ENCODE peak calls at places on chromosome 22, in five cellular contexts. W is body of pancreas, K is brain microvascular endothelial cell, F is lung, E is AG10803. C is an unnamed sample.

GRCh38 chr22:41524809-41525449 is 19.3 kb downstream of the POLR3H start:
- DNase-seq in K (peak; percentile 37), E (no peak), F (no peak), W (no peak), C (no peak)

GRCh38 chr22:27597703-27598444 is 203.7 kb downstream of the MN1 start:
- DNase-seq in E (no peak), W (peak; percentile 27), F (no peak), K (no peak), C (no peak)

GRCh38 chr22:44752285-44753188 is at the start of gene ARHGAP8:
- DNase-seq in W (peak; percentile 75), F (peak; percentile 38), K (no peak), E (no peak), C (no peak)

GRCh38 chr22:45506961-45507360 is 4.3 kb downstream of the FBLN1 start:
- DNase-seq in W (no peak), E (no peak), F (no peak), K (no peak), C (no peak)

GRCh38 chr22:28674121-28674563 is 5.5 kb downstream of the TTC28 start:
- DNase-seq in F (no peak), K (peak; percentile 18), E (peak; percentile 68), W (no peak), C (no peak)

GRCh38 chr22:48957311-48957986 is 870.2 kb downstream of the BRD1 start:
- DNase-seq in K (no peak), F (peak; percentile 26), E (no peak), W (no peak), C (no peak)

GRCh38 chr22:48944433-48944755 is 883.3 kb downstream of the BRD1 start:
- DNase-seq in E (no peak), W (no peak), K (no peak), F (peak; percentile 9), C (no peak)

GRCh38 chr22:27670701-27671412 is 130.7 kb downstream of the MN1 start:
- DNase-seq in W (peak; percentile 81), E (no peak), F (no peak), K (no peak), C (no peak)

GRCh38 chr22:30636226-30637077 is 871 bp downstream of the SLC35E4 start:
- DNase-seq in W (peak; percentile 38), K (no peak), E (peak; percentile 15), F (no peak), C (no peak)

GRCh38 chr22:30424471-30425326 is 869 bp upstream of the MTFP1 start:
- DNase-seq in W (no peak), K (peak; percentile 37), F (no peak), E (no peak), C (no peak)

GRCh38 chr22:40289991-40290459 is 56.3 kb upstream of the ADSL start:
- DNase-seq in F (peak; percentile 34), K (peak; percentile 39), E (no peak), W (no peak), C (no peak)

GRCh38 chr22:43401661-43402060 is 10.2 kb upstream of the MPPED1 start:
- DNase-seq in F (no peak), E (no peak), K (no peak), W (no peak), C (no peak)

GRCh38 chr22:49963647-49964026 is 3.1 kb downstream of the PIM3 start:
- DNase-seq in F (peak; percentile 32), E (no peak), W (peak; percentile 25), K (no peak), C (no peak)

GRCh38 chr22:40479887-40480538 is 109.6 kb downstream of the SGSM3 start:
- DNase-seq in E (peak; percentile 71), K (no peak), W (no peak), F (no peak), C (no peak)

GRCh38 chr22:49404576-49405199 is 423.0 kb downstream of the BRD1 start:
- DNase-seq in E (no peak), F (no peak), W (no peak), K (no peak), C (no peak)

GRCh38 chr22:45067731-45068130 is 57.9 kb upstream of the PHF21B start:
- DNase-seq in K (no peak), W (no peak), E (no peak), F (no peak), C (no peak)

GRCh38 chr22:48240165-48240934 is 1477.9 kb downstream of the TBC1D22A start:
- DNase-seq in E (no peak), F (no peak), K (no peak), W (no peak), C (no peak)

GRCh38 chr22:27583930-27584329 is 217.6 kb downstream of the MN1 start:
- DNase-seq in W (no peak), F (no peak), K (no peak), E (no peak), C (no peak)

GRCh38 chr22:30863161-30863833 is 105.3 kb downstream of the MORC2 start:
- DNase-seq in K (no peak), W (no peak), F (no peak), E (no peak), C (no peak)

GRCh38 chr22:33030923-33031525 is 27.2 kb downstream of the SYN3 start:
- DNase-seq in K (no peak), W (no peak), F (no peak), E (no peak), C (no peak)

GRCh38 chr22:17171313-17172171 is 12.5 kb upstream of the HDHD5 start:
- DNase-seq in F (peak; percentile 94), E (peak; percentile 90), K (peak; percentile 74), W (peak; percentile 91), C (peak; percentile 57)

GRCh38 chr22:17176715-17177114 is 17.6 kb upstream of the HDHD5 start:
- DNase-seq in W (no peak), E (no peak), K (no peak), F (no peak), C (no peak)

GRCh38 chr22:17172172-17172833 is 13.2 kb upstream of the HDHD5 start:
- DNase-seq in E (no peak), W (peak; percentile 14), K (no peak), F (peak; percentile 38), C (no peak)

GRCh38 chr22:17167486-17167885 is 8.4 kb upstream of the HDHD5 start:
- DNase-seq in E (no peak), K (no peak), F (no peak), W (peak; percentile 41), C (peak; percentile 81)

DNA sequence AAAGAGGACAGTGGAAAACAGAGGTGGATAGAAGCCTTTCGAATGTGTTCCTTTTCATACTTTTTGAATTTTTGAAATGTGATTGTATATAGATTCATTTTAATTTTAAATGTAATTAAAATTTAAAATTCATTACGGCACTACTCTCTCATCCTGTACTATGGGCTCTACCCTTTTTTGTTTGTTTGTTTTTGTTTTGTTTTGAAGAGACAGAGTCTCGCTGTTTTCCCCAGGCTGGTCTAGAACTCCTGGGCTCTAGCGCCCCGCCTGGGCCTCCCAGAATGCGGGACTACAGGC is 11.9 kb upstream of the HDHD5 start:
- DNase-seq in K (no peak), F (no peak), W (no peak), E (no peak), C (no peak)
- TF ChIP-seq CTCF in K (peak; percentile 41), F (no peak), W (no peak), E (peak; percentile 47), C (peak; percentile 36)

GRCh38 chr22:20453222-20453621 is 15.6 kb upstream of the SCARF2 start:
- DNase-seq in W (no peak), K (no peak), E (no peak), F (no peak), C (no peak)

GRCh38 chr22:20451920-20452319 is 14.3 kb upstream of the SCARF2 start:
- DNase-seq in K (no peak), E (no peak), W (no peak), F (no peak), C (no peak)

GRCh38 chr22:20450551-20450906 is 12.9 kb upstream of the SCARF2 start:
- DNase-seq in E (no peak), K (no peak), W (no peak), F (no peak), C (peak; percentile 63)

GRCh38 chr22:20448630-20449029 is 11.0 kb upstream of the SCARF2 start:
- DNase-seq in F (no peak), W (no peak), K (no peak), E (no peak), C (no peak)

GRCh38 chr22:20449819-20450550 is 12.4 kb upstream of the SCARF2 start:
- DNase-seq in K (no peak), F (no peak), W (no peak), E (no peak), C (peak; percentile 64)
- TF ChIP-seq CTCF in K (no peak), F (no peak), W (no peak), E (no peak), C (no peak)

GRCh38 chr22:35467788-35468187 is 67.8 kb downstream of the MCM5 start:
- DNase-seq in W (peak; percentile 62), F (peak; percentile 45), E (peak; percentile 53), K (no peak), C (peak; percentile 44)

GRCh38 chr22:35473971-35474370 is 66.7 kb upstream of the RASD2 start:
- DNase-seq in W (no peak), K (no peak), F (no peak), E (no peak), C (no peak)

GRCh38 chr22:35472488-35472887 is 68.1 kb upstream of the RASD2 start:
- DNase-seq in F (no peak), E (no peak), K (no peak), W (no peak), C (no peak)

GRCh38 chr22:35475545-35475944 is 65.1 kb upstream of the RASD2 start:
- DNase-seq in W (no peak), K (no peak), E (no peak), F (no peak), C (no peak)

DNA sequence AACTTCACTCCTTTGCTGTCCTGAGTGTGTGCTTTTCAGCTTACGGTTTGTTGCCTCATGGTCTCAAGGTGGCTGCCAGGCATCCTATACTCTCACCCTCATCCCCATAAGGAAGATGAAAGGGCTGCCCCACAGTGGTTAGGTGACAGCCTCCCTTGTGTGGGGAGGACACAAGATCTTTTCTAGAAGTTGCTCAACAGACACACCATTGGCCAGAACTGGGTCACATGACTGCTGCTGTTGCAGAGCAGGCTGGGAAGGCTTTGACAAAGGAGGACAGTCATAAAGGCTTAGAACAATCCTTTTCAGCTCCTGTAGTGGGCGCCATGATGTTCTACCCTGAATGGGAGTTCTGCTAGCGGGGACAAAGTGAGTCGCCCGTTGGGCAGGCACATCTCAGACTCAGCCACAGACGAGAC is 69.7 kb upstream of the RASD2 start:
- DNase-seq in E (no peak), W (no peak), K (peak; percentile 47), F (no peak), C (no peak)
- TF ChIP-seq CTCF in E (no peak), W (no peak), K (peak; percentile 50), F (no peak), C (no peak)

DNA sequence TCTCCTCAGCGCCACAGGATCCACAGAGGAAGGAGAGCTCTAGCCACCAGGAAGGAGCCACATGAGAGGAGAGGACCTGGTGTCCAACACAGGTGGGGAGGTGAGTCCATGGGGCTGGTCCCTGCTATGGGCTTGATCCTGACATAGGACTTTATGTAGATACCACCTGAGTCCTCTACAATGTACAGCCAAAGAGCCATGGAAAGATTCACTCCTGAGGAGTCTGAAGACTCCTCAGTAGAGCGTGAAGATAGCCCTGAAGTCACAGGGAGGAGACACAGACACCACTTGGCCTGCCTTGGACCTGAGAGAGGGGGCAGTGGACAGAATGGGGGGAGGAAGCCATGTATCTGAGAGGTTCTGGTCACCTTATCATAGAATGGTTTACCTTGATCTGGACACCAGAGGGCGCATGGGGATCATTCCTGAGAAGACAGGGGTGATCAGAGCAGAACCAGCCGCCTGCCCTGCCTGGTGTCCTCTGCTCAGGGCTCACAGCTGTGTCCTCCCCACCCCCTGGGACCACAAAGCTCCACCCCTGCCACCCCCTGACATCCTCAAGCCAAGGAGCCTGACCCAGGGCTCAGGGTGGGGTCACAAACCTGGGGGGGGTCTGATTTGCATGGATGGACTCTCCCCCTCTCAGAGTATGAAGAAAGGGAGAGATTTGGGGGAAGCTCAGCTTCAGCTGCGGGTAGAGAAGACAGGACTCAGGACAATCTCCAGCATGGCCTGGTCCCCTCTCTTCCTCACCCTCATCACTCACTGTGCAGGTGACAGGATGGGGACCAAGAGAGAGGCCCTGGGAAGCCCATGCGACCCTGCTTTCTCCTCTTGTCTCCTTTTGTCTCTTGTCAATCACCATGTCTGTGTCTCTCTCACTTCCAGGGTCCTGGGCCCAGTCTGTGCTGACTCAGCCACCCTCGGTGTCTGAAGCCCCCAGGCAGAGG is 77.0 kb downstream of the ZNF280B start:
- DNase-seq in K (peak; percentile 48), E (peak; percentile 49), W (peak; percentile 60), F (peak; percentile 54), C (no peak)
- TF ChIP-seq CTCF in K (peak; percentile 78), E (peak; percentile 64), W (peak; percentile 60), F (peak; percentile 29), C (peak; percentile 81)

C was measured in LNCaP clone FGC.